ENCODE peak calls at places on chromosomes 4 and X, in seven cellular contexts. H, P, M, G, J, O and E are unnamed samples.

GRCh38 chr4:184441461-184442392 is 32.6 kb downstream of the IRF2 start:
- DNase-seq in H (no peak), P (no peak), M (no peak), G (no peak), J (no peak), O (no peak), E (no peak)

GRCh38 chrX:111352424-111352823 is 59.6 kb downstream of the DCX start:
- DNase-seq in H (peak), P (no peak), M (no peak), G (no peak), J (peak), O (no peak), E (no peak)

GRCh38 chr4:83115656-83116285 is 1.2 kb upstream of the PLAC8 start:
- DNase-seq in H (no peak), P (no peak), M (no peak), G (no peak), J (no peak), O (no peak), E (no peak)

GRCh38 chr4:3010577-3010976 is 47.2 kb downstream of the GRK4 start:
- DNase-seq in H (no peak), P (no peak), M (no peak), G (no peak), J (no peak), O (no peak), E (no peak)

GRCh38 chrX:46185923-46186810 is 359.1 kb downstream of the ZNF674 start:
- DNase-seq in H (no peak), P (no peak), M (no peak), G (no peak), J (peak), O (no peak), E (no peak)

GRCh38 chr4:52659722-52660261 is 691 bp upstream of the USP46 start:
- DNase-seq in H (peak), P (peak), M (no peak), G (no peak), J (peak), O (peak), E (peak)

GRCh38 chrX:47499291-47499690 is 16.3 kb upstream of the ZNF41 start:
- DNase-seq in H (no peak), P (no peak), M (no peak), G (no peak), J (no peak), O (no peak), E (no peak)

GRCh38 chrX:39730671-39731389 is 366.9 kb downstream of the BCOR start:
- DNase-seq in H (peak), P (peak), M (no peak), G (no peak), J (peak), O (peak), E (no peak)

GRCh38 chr4:109469915-109470314 is 36.3 kb downstream of the SEC24B start:
- DNase-seq in H (no peak), P (no peak), M (no peak), G (no peak), J (no peak), O (no peak), E (no peak)

GRCh38 chr4:156388826-156389225 is 435.2 kb upstream of the CTSO start:
- DNase-seq in H (no peak), P (no peak), M (no peak), G (no peak), J (no peak), O (no peak), E (no peak)

GRCh38 chrX:10243056-10243455 is 86.3 kb downstream of the CLCN4 start:
- DNase-seq in H (no peak), P (no peak), M (no peak), G (no peak), J (no peak), O (no peak), E (no peak)

GRCh38 chr4:104728380-104729122 is 233.9 kb upstream of the CXXC4 start:
- DNase-seq in H (no peak), P (no peak), M (peak), G (no peak), J (peak), O (no peak), E (no peak)

GRCh38 chrX:51697397-51697796 is 12.9 kb upstream of the CENPVL1 start:
- DNase-seq in H (no peak), P (no peak), M (no peak), G (no peak), J (no peak), O (no peak), E (no peak)

GRCh38 chrX:18875256-18875878 is 108.5 kb downstream of the PHKA2 start:
- DNase-seq in H (peak), P (no peak), M (no peak), G (no peak), J (no peak), O (no peak), E (no peak)

GRCh38 chr4:123378794-123379193 is 17.8 kb upstream of the SPRY1 start:
- DNase-seq in H (no peak), P (no peak), M (no peak), G (no peak), J (no peak), O (no peak), E (no peak)

GRCh38 chr4:154779362-154779947 is 1.6 kb upstream of the RBM46 start:
- DNase-seq in H (peak), P (peak), M (peak), G (no peak), J (peak), O (no peak), E (peak)

GRCh38 chr4:64895031-64895430 is 485.8 kb upstream of the TECRL start:
- DNase-seq in H (no peak), P (no peak), M (no peak), G (no peak), J (no peak), O (no peak), E (no peak)

GRCh38 chrX:129678176-129678880 is 23.6 kb upstream of the APLN start:
- DNase-seq in H (peak), P (no peak), M (no peak), G (no peak), J (no peak), O (no peak), E (peak)

GRCh38 chr4:150389896-150390530 is 191.9 kb upstream of the MAB21L2 start:
- DNase-seq in H (no peak), P (no peak), M (no peak), G (no peak), J (no peak), O (no peak), E (no peak)

GRCh38 chr4:56220261-56220660 is 167.0 kb downstream of the AASDH start:
- DNase-seq in H (no peak), P (no peak), M (no peak), G (no peak), J (no peak), O (no peak), E (no peak)

GRCh38 chr4:118215826-118216225 is 137.0 kb downstream of the PRSS12 start:
- DNase-seq in H (no peak), P (no peak), M (no peak), G (no peak), J (no peak), O (no peak), E (no peak)

GRCh38 chr4:87032884-87033533 is 98.2 kb downstream of the AFF1 start:
- DNase-seq in H (no peak), P (no peak), M (no peak), G (no peak), J (peak), O (no peak), E (peak)

GRCh38 chr4:109355835-109356234 is 53.4 kb upstream of the COL25A1 start:
- DNase-seq in H (no peak), P (no peak), M (no peak), G (no peak), J (no peak), O (no peak), E (no peak)

GRCh38 chr4:96521046-96521536 is 681.2 kb downstream of the PDHA2 start:
- DNase-seq in H (no peak), P (no peak), M (no peak), G (no peak), J (no peak), O (no peak), E (no peak)

GRCh38 chr4:31692407-31692940 is 972.3 kb downstream of the PCDH7 start:
- DNase-seq in H (no peak), P (no peak), M (peak), G (no peak), J (no peak), O (no peak), E (no peak)

GRCh38 chrX:11787564-11787963 is 29.5 kb downstream of the MSL3 start:
- DNase-seq in H (peak), P (peak), M (peak), G (no peak), J (peak), O (peak), E (peak)

GRCh38 chr4:90127706-90128345 is 632 bp downstream of the CCSER1 start:
- DNase-seq in H (peak), P (no peak), M (no peak), G (no peak), J (no peak), O (no peak), E (no peak)

GRCh38 chr4:38188631-38189101 is 228.5 kb downstream of the PTTG2 start:
- DNase-seq in H (no peak), P (no peak), M (peak), G (no peak), J (no peak), O (no peak), E (peak)

GRCh38 chrX:154603438-154604430 is 15.3 kb downstream of the CTAG1B start:
- DNase-seq in H (no peak), P (no peak), M (peak), G (no peak), J (no peak), O (no peak), E (no peak)

GRCh38 chrX:96721398-96721797 is 36.8 kb downstream of the DIAPH2 start:
- DNase-seq in H (no peak), P (no peak), M (no peak), G (peak), J (peak), O (no peak), E (no peak)

GRCh38 chr4:106032851-106033286 is 137.6 kb downstream of the NPNT start:
- DNase-seq in H (no peak), P (no peak), M (no peak), G (no peak), J (peak), O (no peak), E (no peak)

GRCh38 chr4:108395786-108396185 is 224.6 kb upstream of the RPL34 start:
- DNase-seq in H (no peak), P (no peak), M (no peak), G (no peak), J (no peak), O (no peak), E (no peak)

GRCh38 chr4:89660444-89660843 is 176.5 kb downstream of the SNCA start:
- DNase-seq in H (no peak), P (no peak), M (no peak), G (no peak), J (no peak), O (no peak), E (no peak)

GRCh38 chr4:149409186-149410056 is 406.2 kb downstream of the IQCM start:
- DNase-seq in H (no peak), P (no peak), M (peak), G (no peak), J (no peak), O (no peak), E (no peak)

GRCh38 chrX:150663061-150663460 is 30.1 kb upstream of the MTMR1 start:
- DNase-seq in H (peak), P (no peak), M (no peak), G (no peak), J (no peak), O (no peak), E (no peak)

GRCh38 chrX:68461541-68461940 is 28.2 kb upstream of the OPHN1 start:
- DNase-seq in H (no peak), P (no peak), M (no peak), G (no peak), J (no peak), O (no peak), E (no peak)

GRCh38 chr4:77433102-77433733 is 172.4 kb upstream of the CXCL13 start:
- DNase-seq in H (peak), P (peak), M (peak), G (peak), J (peak), O (no peak), E (peak)

DNA sequence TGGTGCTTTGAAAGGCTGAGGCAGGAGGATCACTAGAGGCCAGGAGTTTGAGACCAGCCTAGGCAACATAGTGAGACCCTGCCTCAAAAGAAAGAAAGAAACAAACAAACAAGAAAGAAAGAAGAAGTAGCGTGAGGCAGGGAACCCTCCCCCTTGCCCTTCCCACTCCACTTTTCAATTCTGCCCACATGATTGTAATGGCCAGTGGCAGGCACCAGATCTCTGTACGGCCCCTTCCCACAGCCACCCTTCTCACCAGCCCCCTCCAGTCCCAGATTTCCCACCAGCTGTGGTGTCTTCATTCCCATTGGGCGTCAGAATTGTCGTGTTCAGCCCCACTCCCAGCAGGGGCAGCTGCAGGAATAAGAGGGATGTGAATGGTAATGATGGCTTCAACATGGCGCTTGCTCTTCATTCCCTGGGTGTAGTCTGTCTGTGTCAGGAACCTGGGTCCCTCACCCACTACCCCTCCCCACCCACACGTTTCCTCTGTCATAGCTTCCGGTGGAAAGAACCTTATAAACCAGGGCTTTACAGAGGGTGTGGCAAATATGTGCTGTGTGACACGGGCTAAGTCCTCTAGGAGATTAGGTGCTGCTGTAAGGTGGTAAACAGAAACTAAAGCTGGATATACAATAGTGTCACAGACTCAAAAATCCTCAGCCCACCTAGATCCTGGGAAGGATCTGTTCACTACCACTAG is at the start of gene IL2RG:
- DNase-seq in H (no peak), P (peak), M (no peak), G (peak), J (no peak), O (no peak), E (no peak)
- TF ChIP-seq JUND in H (no peak), P (no peak), M (no peak), G (no peak), J (no peak), O (no peak), E (no peak)

GRCh38 chr4:952881-953573 is 20.3 kb downstream of the DGKQ start:
- DNase-seq in H (peak), P (no peak), M (no peak), G (no peak), J (no peak), O (no peak), E (no peak)
- TF ChIP-seq JUND in H (no peak), P (no peak), M (no peak), G (no peak), J (no peak), O (no peak), E (no peak)

DNA sequence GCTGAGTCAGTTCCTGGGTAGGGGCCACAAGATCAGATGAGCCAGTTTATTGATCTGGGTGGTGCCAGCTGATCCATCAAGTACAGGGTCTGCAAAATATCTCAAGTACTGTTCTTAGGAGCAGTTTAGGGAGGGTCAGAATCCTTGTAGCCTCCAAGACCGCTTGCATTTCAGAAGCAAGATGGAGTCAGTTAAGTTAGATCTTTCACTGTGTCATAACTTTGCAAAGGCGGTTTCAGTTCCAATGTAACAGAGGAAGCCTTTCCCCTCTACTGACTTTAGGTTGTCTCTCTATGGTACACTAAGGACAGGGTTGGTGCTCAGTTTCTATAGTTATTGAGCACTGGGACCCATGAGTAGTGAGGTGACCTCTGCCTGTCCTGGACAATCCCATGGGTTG is 127.3 kb upstream of the WDR1 start:
- DNase-seq in H (no peak), P (no peak), M (no peak), G (no peak), J (no peak), O (no peak), E (no peak)
- TF ChIP-seq JUND in H (no peak), P (no peak), M (no peak), G (no peak), J (no peak), O (no peak), E (no peak)

DNA sequence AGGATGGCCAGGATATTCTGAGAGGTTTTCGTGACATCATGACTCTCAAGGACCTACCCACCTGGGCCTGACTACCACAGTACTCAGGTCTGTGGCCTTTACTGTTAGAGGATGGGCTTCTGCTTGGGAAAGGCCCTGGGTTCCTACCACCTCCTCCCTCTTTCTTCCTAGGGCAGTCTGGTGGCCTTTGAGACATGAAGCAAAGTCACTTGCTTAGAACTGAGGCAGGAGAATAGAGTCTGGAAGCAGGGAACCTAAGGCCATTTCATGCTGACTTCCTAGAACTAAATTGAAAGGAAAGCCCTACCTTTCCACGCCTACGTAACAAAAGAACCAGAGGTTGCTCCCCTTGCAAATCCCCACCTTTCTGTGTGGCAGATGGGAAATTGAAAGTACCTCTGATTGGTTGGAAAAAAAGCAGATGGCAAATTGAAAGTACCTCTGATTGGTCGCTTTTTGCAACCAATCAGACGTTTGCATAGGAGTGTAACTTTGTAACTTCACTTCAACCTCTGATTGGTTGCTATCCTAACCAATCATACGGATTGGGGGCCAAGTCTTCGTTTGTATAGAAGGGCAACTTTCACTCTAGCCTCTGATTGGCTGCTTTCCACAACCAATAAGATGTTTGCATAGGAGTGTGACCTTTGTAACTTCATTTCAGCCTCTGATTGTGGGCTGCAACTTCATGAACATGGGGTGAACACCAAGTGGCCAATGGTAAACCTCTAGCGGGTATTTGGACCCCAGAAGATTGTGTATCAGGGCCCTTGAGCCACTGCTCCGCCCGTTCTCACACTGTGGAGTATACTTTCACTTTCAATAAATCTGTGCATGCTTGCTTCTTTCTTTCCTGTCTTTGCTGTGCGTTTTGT is 9.9 kb upstream of the AKAP14 start:
- DNase-seq in H (no peak), P (peak), M (no peak), G (no peak), J (peak), O (no peak), E (peak)
- TF ChIP-seq JUND in H (no peak), P (no peak), M (no peak), G (no peak), J (no peak), O (no peak), E (no peak)